ENCODE peak calls at places on chromosomes 1 and 21, in nine cellular contexts. D is H1; P is stimulated activated CD8-positive, alpha-beta memory T cell treated with anti-CD3 and anti-CD28 coated beads, Interleukin-4, amount 100 ng/mL, for 24 hours; O is GDM1; J is NCI-H1694; B is GM12891; N is A549; F is M059J; M is renal cortical epithelial cell. G is an unnamed sample.

GRCh38 chr1:30777060-30777905 is 19.7 kb upstream of the LAPTM5 start:
- DNase-seq in P (no peak), M (no peak), B (no peak), D (no peak), J (no peak), O (no peak), N (no peak), F (no peak), G (no peak)

GRCh38 chr1:157262422-157262821 is 124.2 kb upstream of the ETV3 start:
- DNase-seq in F (no peak), D (no peak), N (no peak), P (no peak), O (no peak), M (no peak), B (no peak), J (no peak), G (no peak)

GRCh38 chr1:21703318-21703963 is 34.3 kb upstream of the RAP1GAP start:
- DNase-seq in N (peak), B (no peak), F (peak), P (no peak), D (no peak), M (peak), O (peak), J (peak), G (peak)

GRCh38 chr1:7860130-7860529 is 7.3 kb upstream of the UTS2 start:
- DNase-seq in O (no peak), J (no peak), N (no peak), M (no peak), B (no peak), P (no peak), F (no peak), D (no peak), G (no peak)

GRCh38 chr1:115245227-115245626 is 92.8 kb downstream of the NGF start:
- DNase-seq in M (no peak), N (no peak), B (no peak), D (no peak), J (no peak), P (no peak), F (no peak), O (no peak), G (no peak)

GRCh38 chr1:228004331-228004871 is 2.4 kb upstream of the WNT3A start:
- DNase-seq in P (no peak), F (peak), B (no peak), D (peak), M (no peak), J (no peak), N (peak), O (no peak), G (peak)

GRCh38 chr1:38026592-38027200 is 14.2 kb downstream of the UTP11 start:
- DNase-seq in N (peak), M (peak), D (no peak), O (no peak), P (no peak), J (peak), B (no peak), F (peak), G (peak)

GRCh38 chr21:39180429-39181019 is 2.7 kb downstream of the PSMG1 start:
- DNase-seq in N (peak), M (no peak), J (no peak), O (no peak), F (peak), D (no peak), P (no peak), B (no peak), G (no peak)

GRCh38 chr1:227391204-227391603 is 72.9 kb upstream of the CDC42BPA start:
- DNase-seq in F (no peak), O (no peak), P (no peak), N (no peak), D (no peak), J (no peak), M (no peak), B (no peak), G (no peak)

GRCh38 chr21:27648560-27648959 is 681.7 kb upstream of the ADAMTS5 start:
- DNase-seq in N (no peak), M (peak), P (no peak), F (peak), D (no peak), O (no peak), J (no peak), B (no peak), G (no peak)

GRCh38 chr1:24949331-24949881 is 19.3 kb upstream of the RUNX3 start:
- DNase-seq in B (no peak), F (peak), M (peak), J (no peak), N (no peak), P (no peak), O (no peak), D (no peak), G (no peak)

GRCh38 chr1:16013220-16013907 is 4.5 kb downstream of the HSPB7 start:
- DNase-seq in D (peak), F (peak), O (no peak), B (no peak), P (peak), J (no peak), N (no peak), M (peak), G (peak)

GRCh38 chr1:1374068-1374860 is 743 bp downstream of the AURKAIP1 start:
- DNase-seq in F (no peak), O (no peak), B (no peak), N (no peak), J (no peak), P (no peak), D (no peak), M (no peak), G (no peak)

GRCh38 chr1:1253972-1254666 is 7.6 kb upstream of the C1QTNF12 start:
- DNase-seq in P (no peak), F (no peak), N (no peak), O (no peak), M (no peak), J (no peak), B (no peak), D (no peak), G (no peak)

GRCh38 chr1:38464071-38464661 is 395.4 kb downstream of the RRAGC start:
- DNase-seq in D (no peak), B (no peak), J (no peak), M (no peak), P (no peak), N (no peak), F (no peak), O (no peak), G (no peak)

GRCh38 chr1:246617156-246617555 is 50.9 kb downstream of the CNST start:
- DNase-seq in N (no peak), O (no peak), P (no peak), M (no peak), B (no peak), J (no peak), F (peak), D (no peak), G (no peak)

GRCh38 chr21:25501996-25502665 is 105.2 kb downstream of the MRPL39 start:
- DNase-seq in N (no peak), J (no peak), O (peak), D (no peak), B (no peak), P (peak), M (peak), F (no peak), G (peak)

GRCh38 chr1:14649976-14650375 is 51.5 kb downstream of the KAZN start:
- DNase-seq in M (no peak), D (no peak), J (no peak), N (no peak), O (no peak), B (no peak), F (no peak), P (no peak), G (no peak)

G was measured in KBM-7.